ENCODE peak calls at places on chromosomes 2 and 18, in five cellular contexts. Q is NCI-H774; K is activated gamma-delta T cell treated with anti-CD3 and anti-CD28 coated beads, Interleukin-2, amount 50 U/mL, for 16 hours; I is A172; G is COR-L47. N is an unnamed sample.
A peak's percentile ranks its signal among the peaks of the same experiment; 100 is the strongest.

GRCh38 chr2:105521176-105521575 is 122.3 kb upstream of the FHL2 start:
- DNase-seq in Q (no peak), K (no peak), I (peak; percentile 22), G (no peak), N (no peak)

GRCh38 chr2:28627722-28628480 is 123.7 kb upstream of the PPP1CB start:
- DNase-seq in Q (no peak), K (no peak), I (peak; percentile 80), G (no peak), N (no peak)

GRCh38 chr18:76494541-76495403 is at the start of gene ZNF516:
- DNase-seq in Q (peak; percentile 35), K (no peak), I (no peak), G (peak; percentile 72), N (no peak)

GRCh38 chr2:165793161-165793778 is 777 bp downstream of the GALNT3 start:
- DNase-seq in Q (peak; percentile 13), K (no peak), I (peak; percentile 54), G (peak; percentile 55), N (no peak)

GRCh38 chr2:96345403-96345802 is 9.8 kb downstream of the NCAPH start:
- DNase-seq in Q (no peak), K (no peak), I (no peak), G (no peak), N (no peak)

GRCh38 chr2:121330921-121331320 is 45.9 kb upstream of the TFCP2L1 start:
- DNase-seq in Q (no peak), K (no peak), I (no peak), G (no peak), N (no peak)

GRCh38 chr2:169507698-169508097 is 1.8 kb upstream of the KLHL41 start:
- DNase-seq in Q (peak; percentile 78), K (no peak), I (peak; percentile 62), G (peak; percentile 64), N (peak; percentile 52)

GRCh38 chr2:23541453-23542334 is 156.7 kb downstream of the KLHL29 start:
- DNase-seq in Q (peak; percentile 22), K (no peak), I (peak; percentile 27), G (peak; percentile 70), N (peak; percentile 13)

GRCh38 chr2:155600914-155601760 is 731.4 kb downstream of the NR4A2 start:
- DNase-seq in Q (no peak), K (no peak), I (no peak), G (no peak), N (no peak)

GRCh38 chr2:158781562-158781961 is 13.6 kb upstream of the DAPL1 start:
- DNase-seq in Q (no peak), K (no peak), I (peak; percentile 35), G (no peak), N (peak; percentile 41)

GRCh38 chr2:152062130-152063091 is 36.4 kb downstream of the CACNB4 start:
- DNase-seq in Q (no peak), K (no peak), I (peak; percentile 60), G (no peak), N (no peak)

GRCh38 chr2:207896525-207897295 is 127.0 kb upstream of the FZD5 start:
- DNase-seq in Q (peak; percentile 6), K (no peak), I (no peak), G (peak; percentile 8), N (no peak)

GRCh38 chr18:10205136-10205535 is 249.3 kb upstream of the APCDD1 start:
- DNase-seq in Q (no peak), K (no peak), I (no peak), G (no peak), N (no peak)

GRCh38 chr18:60552948-60553347 is 180.4 kb upstream of the MC4R start:
- DNase-seq in Q (no peak), K (no peak), I (no peak), G (no peak), N (no peak)

GRCh38 chr2:162297925-162298552 is 20.4 kb downstream of the IFIH1 start:
- DNase-seq in Q (peak; percentile 72), K (peak; percentile 42), I (peak; percentile 66), G (peak; percentile 59), N (peak; percentile 58)

GRCh38 chr2:65232636-65233035 is 5.0 kb downstream of the ACTR2 start:
- DNase-seq in Q (no peak), K (no peak), I (peak; percentile 59), G (no peak), N (peak; percentile 13)

GRCh38 chr2:86032861-86033595 is 72.7 kb downstream of the POLR1A start:
- DNase-seq in Q (no peak), K (no peak), I (no peak), G (no peak), N (no peak)

GRCh38 chr2:164975885-164976284 is 20.6 kb upstream of the SLC38A11 start:
- DNase-seq in Q (no peak), K (no peak), I (no peak), G (no peak), N (no peak)

N was measured in H4.